ENCODE peak calls at places on chromosome 5, in ten cellular contexts. One of them, this sample, is unnamed.

GRCh38 chr5:33369470-33370134 is 71.2 kb upstream of the TARS1 start:
- DNase-seq in endothelial cell: no peak
- DNase-seq in progenitor cell of endocrine pancreas: no peak
- DNase-seq in WERI-Rb-1: no peak
- DNase-seq in fibroblast of pulmonary artery: peak; percentile 58
- DNase-seq in epithelial cell of esophagus: no peak
- DNase-seq in body of pancreas: no peak
- DNase-seq in lung: no peak
- DNase-seq in adrenal gland: no peak
- DNase-seq in IMR-90: peak; percentile 52
- DNase-seq in this sample: no peak

GRCh38 chr5:149936700-149937091 is 7.9 kb downstream of the PDE6A start:
- DNase-seq in epithelial cell of esophagus: no peak
- DNase-seq in lung: no peak
- DNase-seq in fibroblast of pulmonary artery: peak; percentile 49
- DNase-seq in IMR-90: peak; percentile 71
- DNase-seq in progenitor cell of endocrine pancreas: no peak
- DNase-seq in adrenal gland: no peak
- DNase-seq in endothelial cell: no peak
- DNase-seq in WERI-Rb-1: no peak
- DNase-seq in body of pancreas: no peak
- DNase-seq in this sample: no peak

GRCh38 chr5:81235287-81236072 is 2.4 kb downstream of the CKMT2 start:
- DNase-seq in adrenal gland: peak; percentile 66
- DNase-seq in IMR-90: no peak
- DNase-seq in epithelial cell of esophagus: no peak
- DNase-seq in progenitor cell of endocrine pancreas: no peak
- DNase-seq in lung: no peak
- DNase-seq in WERI-Rb-1: no peak
- DNase-seq in body of pancreas: no peak
- DNase-seq in fibroblast of pulmonary artery: peak; percentile 33
- DNase-seq in endothelial cell: no peak
- DNase-seq in this sample: no peak

GRCh38 chr5:16666861-16667481 is 50.2 kb upstream of the RETREG1 start:
- DNase-seq in epithelial cell of esophagus: peak; percentile 28
- DNase-seq in body of pancreas: peak; percentile 65
- DNase-seq in progenitor cell of endocrine pancreas: no peak
- DNase-seq in fibroblast of pulmonary artery: peak; percentile 47
- DNase-seq in endothelial cell: no peak
- DNase-seq in WERI-Rb-1: peak; percentile 28
- DNase-seq in IMR-90: peak; percentile 15
- DNase-seq in lung: no peak
- DNase-seq in adrenal gland: peak; percentile 17
- DNase-seq in this sample: no peak

GRCh38 chr5:151051066-151051930 is 29.5 kb downstream of the TNIP1 start:
- DNase-seq in endothelial cell: peak; percentile 84
- DNase-seq in adrenal gland: peak; percentile 84
- DNase-seq in fibroblast of pulmonary artery: peak; percentile 88
- DNase-seq in body of pancreas: peak; percentile 86
- DNase-seq in WERI-Rb-1: peak; percentile 83
- DNase-seq in lung: peak; percentile 87
- DNase-seq in IMR-90: peak; percentile 75
- DNase-seq in progenitor cell of endocrine pancreas: peak; percentile 54
- DNase-seq in epithelial cell of esophagus: peak; percentile 69
- DNase-seq in this sample: peak; percentile 51

GRCh38 chr5:124789104-124789605 is 42.7 kb upstream of the ZNF608 start:
- DNase-seq in WERI-Rb-1: no peak
- DNase-seq in endothelial cell: no peak
- DNase-seq in IMR-90: peak; percentile 30
- DNase-seq in epithelial cell of esophagus: peak; percentile 47
- DNase-seq in fibroblast of pulmonary artery: no peak
- DNase-seq in body of pancreas: no peak
- DNase-seq in lung: no peak
- DNase-seq in progenitor cell of endocrine pancreas: no peak
- DNase-seq in adrenal gland: no peak
- DNase-seq in this sample: no peak

GRCh38 chr5:18243846-18244245 is 609.6 kb downstream of the TAF11L14 start:
- DNase-seq in adrenal gland: no peak
- DNase-seq in WERI-Rb-1: no peak
- DNase-seq in fibroblast of pulmonary artery: no peak
- DNase-seq in body of pancreas: no peak
- DNase-seq in epithelial cell of esophagus: peak; percentile 27
- DNase-seq in endothelial cell: no peak
- DNase-seq in lung: no peak
- DNase-seq in IMR-90: no peak
- DNase-seq in progenitor cell of endocrine pancreas: no peak
- DNase-seq in this sample: no peak

GRCh38 chr5:58365791-58366190 is 94.1 kb downstream of the PLK2 start:
- DNase-seq in fibroblast of pulmonary artery: no peak
- DNase-seq in body of pancreas: no peak
- DNase-seq in lung: no peak
- DNase-seq in progenitor cell of endocrine pancreas: no peak
- DNase-seq in WERI-Rb-1: no peak
- DNase-seq in epithelial cell of esophagus: no peak
- DNase-seq in IMR-90: no peak
- DNase-seq in adrenal gland: no peak
- DNase-seq in endothelial cell: no peak
- DNase-seq in this sample: no peak

GRCh38 chr5:159749146-159749545 is 167.1 kb upstream of the ADRA1B start:
- DNase-seq in epithelial cell of esophagus: peak; percentile 29
- DNase-seq in IMR-90: peak; percentile 57
- DNase-seq in WERI-Rb-1: no peak
- DNase-seq in endothelial cell: no peak
- DNase-seq in body of pancreas: no peak
- DNase-seq in progenitor cell of endocrine pancreas: no peak
- DNase-seq in lung: no peak
- DNase-seq in adrenal gland: no peak
- DNase-seq in fibroblast of pulmonary artery: no peak
- DNase-seq in this sample: no peak

GRCh38 chr5:35478856-35479682 is 138.6 kb upstream of the SPEF2 start:
- DNase-seq in endothelial cell: no peak
- DNase-seq in IMR-90: peak; percentile 39
- DNase-seq in WERI-Rb-1: no peak
- DNase-seq in fibroblast of pulmonary artery: peak; percentile 50
- DNase-seq in body of pancreas: no peak
- DNase-seq in lung: no peak
- DNase-seq in adrenal gland: no peak
- DNase-seq in epithelial cell of esophagus: peak; percentile 50
- DNase-seq in progenitor cell of endocrine pancreas: no peak
- DNase-seq in this sample: no peak

GRCh38 chr5:168177831-168178450 is 113.5 kb upstream of the WWC1 start:
- DNase-seq in epithelial cell of esophagus: no peak
- DNase-seq in IMR-90: no peak
- DNase-seq in WERI-Rb-1: peak; percentile 66
- DNase-seq in adrenal gland: no peak
- DNase-seq in endothelial cell: no peak
- DNase-seq in body of pancreas: no peak
- DNase-seq in progenitor cell of endocrine pancreas: no peak
- DNase-seq in fibroblast of pulmonary artery: no peak
- DNase-seq in lung: no peak
- DNase-seq in this sample: no peak

DNA sequence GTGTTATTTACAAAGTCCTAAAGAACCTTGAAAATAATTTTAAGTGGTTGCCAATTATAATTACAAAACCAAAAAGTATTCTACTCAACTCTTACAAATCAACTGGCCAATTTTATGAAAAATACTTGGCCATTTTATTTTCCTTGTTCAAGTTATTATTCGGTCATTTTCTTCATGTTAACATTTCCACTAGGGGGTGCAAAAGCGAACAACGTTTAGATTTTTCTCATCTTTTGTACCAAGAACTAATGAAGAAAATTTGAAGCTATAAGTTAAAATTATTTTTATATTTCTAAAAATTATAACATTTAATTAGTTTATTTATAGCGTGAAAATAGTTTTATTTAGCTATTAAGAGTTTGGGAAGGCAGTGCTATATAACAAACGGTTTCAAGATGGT is 1453.3 kb downstream of the MAT2B start:
- DNase-seq in IMR-90: no peak
- DNase-seq in epithelial cell of esophagus: no peak
- DNase-seq in endothelial cell: no peak
- DNase-seq in progenitor cell of endocrine pancreas: no peak
- DNase-seq in body of pancreas: no peak
- DNase-seq in WERI-Rb-1: no peak
- DNase-seq in adrenal gland: no peak
- DNase-seq in lung: no peak
- DNase-seq in fibroblast of pulmonary artery: no peak
- DNase-seq in this sample: no peak
- TF ChIP-seq CTCF in IMR-90: no peak
- TF ChIP-seq CTCF in epithelial cell of esophagus: no peak
- TF ChIP-seq CTCF in endothelial cell: peak; percentile 40
- TF ChIP-seq CTCF in progenitor cell of endocrine pancreas: peak; percentile 18
- TF ChIP-seq CTCF in body of pancreas: no peak
- TF ChIP-seq CTCF in WERI-Rb-1: no peak
- TF ChIP-seq CTCF in adrenal gland: no peak
- TF ChIP-seq CTCF in lung: no peak
- TF ChIP-seq CTCF in fibroblast of pulmonary artery: no peak
- TF ChIP-seq CTCF in this sample: no peak

GRCh38 chr5:96434201-96434645 is 1.2 kb upstream of the PCSK1 start:
- DNase-seq in body of pancreas: peak; percentile 65
- DNase-seq in WERI-Rb-1: no peak
- DNase-seq in lung: peak; percentile 37
- DNase-seq in adrenal gland: peak; percentile 80
- DNase-seq in fibroblast of pulmonary artery: peak; percentile 87
- DNase-seq in progenitor cell of endocrine pancreas: peak; percentile 74
- DNase-seq in endothelial cell: peak; percentile 82
- DNase-seq in IMR-90: peak; percentile 74
- DNase-seq in epithelial cell of esophagus: peak; percentile 67
- DNase-seq in this sample: peak; percentile 12

GRCh38 chr5:96440185-96440538 is 7.1 kb upstream of the PCSK1 start:
- DNase-seq in lung: no peak
- DNase-seq in fibroblast of pulmonary artery: no peak
- DNase-seq in body of pancreas: no peak
- DNase-seq in endothelial cell: no peak
- DNase-seq in epithelial cell of esophagus: no peak
- DNase-seq in progenitor cell of endocrine pancreas: no peak
- DNase-seq in adrenal gland: no peak
- DNase-seq in WERI-Rb-1: no peak
- DNase-seq in IMR-90: no peak
- DNase-seq in this sample: no peak

DNA sequence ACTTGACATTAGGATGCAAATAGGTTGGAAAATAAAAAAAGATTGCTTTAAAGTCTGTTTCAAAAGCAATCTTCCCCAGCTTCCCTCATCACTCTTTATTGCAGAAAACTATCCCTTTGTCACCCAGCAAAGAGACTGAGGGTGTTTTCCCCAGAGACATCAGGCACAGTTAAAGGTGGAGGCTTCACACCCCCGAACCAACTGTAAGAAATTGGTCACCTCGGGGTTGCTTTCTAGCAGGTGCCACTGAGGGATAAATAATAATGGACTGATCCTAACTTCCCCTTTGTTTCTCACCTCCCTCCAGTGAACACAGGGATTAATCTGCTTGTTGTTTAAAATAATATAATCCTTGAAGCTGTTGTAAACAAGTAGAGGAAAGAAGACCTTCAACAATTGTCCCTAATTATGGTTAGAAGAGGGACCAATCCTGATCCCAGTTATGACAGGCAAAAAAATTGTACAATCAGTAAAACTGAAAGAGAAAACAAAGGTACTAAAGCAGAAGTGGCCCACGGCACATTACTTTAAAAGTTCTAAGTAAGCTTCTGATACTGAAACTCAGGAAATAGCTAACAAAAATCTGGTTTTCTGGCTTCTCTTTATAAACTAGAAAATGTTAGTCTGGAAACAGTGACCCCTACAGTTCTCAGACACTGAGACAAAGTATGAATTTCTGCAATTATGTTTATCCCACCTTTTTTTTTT is 6.6 kb upstream of the PCSK1 start:
- DNase-seq in progenitor cell of endocrine pancreas: no peak
- DNase-seq in IMR-90: no peak
- DNase-seq in lung: no peak
- DNase-seq in body of pancreas: no peak
- DNase-seq in endothelial cell: no peak
- DNase-seq in fibroblast of pulmonary artery: peak; percentile 18
- DNase-seq in WERI-Rb-1: no peak
- DNase-seq in adrenal gland: no peak
- DNase-seq in epithelial cell of esophagus: no peak
- DNase-seq in this sample: no peak
- TF ChIP-seq CTCF in progenitor cell of endocrine pancreas: no peak
- TF ChIP-seq CTCF in IMR-90: peak; percentile 20
- TF ChIP-seq CTCF in lung: no peak
- TF ChIP-seq CTCF in body of pancreas: no peak
- TF ChIP-seq CTCF in endothelial cell: peak; percentile 37
- TF ChIP-seq CTCF in fibroblast of pulmonary artery: peak; percentile 29
- TF ChIP-seq CTCF in WERI-Rb-1: no peak
- TF ChIP-seq CTCF in adrenal gland: peak; percentile 7
- TF ChIP-seq CTCF in epithelial cell of esophagus: no peak
- TF ChIP-seq CTCF in this sample: no peak

GRCh38 chr5:118891252-118891651 is 97.1 kb downstream of the DTWD2 start:
- DNase-seq in fibroblast of pulmonary artery: no peak
- DNase-seq in epithelial cell of esophagus: no peak
- DNase-seq in lung: no peak
- DNase-seq in progenitor cell of endocrine pancreas: no peak
- DNase-seq in IMR-90: no peak
- DNase-seq in body of pancreas: no peak
- DNase-seq in WERI-Rb-1: no peak
- DNase-seq in endothelial cell: no peak
- DNase-seq in adrenal gland: no peak
- DNase-seq in this sample: no peak
- TF ChIP-seq CTCF in fibroblast of pulmonary artery: no peak
- TF ChIP-seq CTCF in epithelial cell of esophagus: no peak
- TF ChIP-seq CTCF in lung: no peak
- TF ChIP-seq CTCF in progenitor cell of endocrine pancreas: no peak
- TF ChIP-seq CTCF in IMR-90: no peak
- TF ChIP-seq CTCF in body of pancreas: no peak
- TF ChIP-seq CTCF in WERI-Rb-1: no peak
- TF ChIP-seq CTCF in endothelial cell: no peak
- TF ChIP-seq CTCF in adrenal gland: no peak
- TF ChIP-seq CTCF in this sample: no peak

GRCh38 chr5:142571921-142572320 is 114.0 kb downstream of the FGF1 start:
- DNase-seq in IMR-90: no peak
- DNase-seq in endothelial cell: no peak
- DNase-seq in lung: no peak
- DNase-seq in progenitor cell of endocrine pancreas: no peak
- DNase-seq in epithelial cell of esophagus: no peak
- DNase-seq in body of pancreas: no peak
- DNase-seq in fibroblast of pulmonary artery: no peak
- DNase-seq in adrenal gland: no peak
- DNase-seq in WERI-Rb-1: no peak
- DNase-seq in this sample: no peak

GRCh38 chr5:142568271-142568995 is 117.5 kb downstream of the FGF1 start:
- DNase-seq in endothelial cell: no peak
- DNase-seq in lung: no peak
- DNase-seq in progenitor cell of endocrine pancreas: no peak
- DNase-seq in IMR-90: peak; percentile 90
- DNase-seq in body of pancreas: no peak
- DNase-seq in epithelial cell of esophagus: no peak
- DNase-seq in WERI-Rb-1: no peak
- DNase-seq in fibroblast of pulmonary artery: peak; percentile 76
- DNase-seq in adrenal gland: peak; percentile 61
- DNase-seq in this sample: no peak

GRCh38 chr5:142569905-142570304 is 116.0 kb downstream of the FGF1 start:
- DNase-seq in epithelial cell of esophagus: no peak
- DNase-seq in fibroblast of pulmonary artery: no peak
- DNase-seq in progenitor cell of endocrine pancreas: no peak
- DNase-seq in body of pancreas: no peak
- DNase-seq in lung: no peak
- DNase-seq in WERI-Rb-1: no peak
- DNase-seq in endothelial cell: no peak
- DNase-seq in IMR-90: no peak
- DNase-seq in adrenal gland: no peak
- DNase-seq in this sample: peak; percentile 32

GRCh38 chr5:142568996-142569335 is 116.9 kb downstream of the FGF1 start:
- DNase-seq in lung: no peak
- DNase-seq in WERI-Rb-1: no peak
- DNase-seq in endothelial cell: no peak
- DNase-seq in fibroblast of pulmonary artery: no peak
- DNase-seq in body of pancreas: no peak
- DNase-seq in progenitor cell of endocrine pancreas: no peak
- DNase-seq in adrenal gland: no peak
- DNase-seq in epithelial cell of esophagus: peak; percentile 64
- DNase-seq in IMR-90: no peak
- DNase-seq in this sample: no peak

GRCh38 chr5:142571351-142571750 is 114.5 kb downstream of the FGF1 start:
- DNase-seq in fibroblast of pulmonary artery: no peak
- DNase-seq in IMR-90: no peak
- DNase-seq in body of pancreas: no peak
- DNase-seq in WERI-Rb-1: peak; percentile 13
- DNase-seq in progenitor cell of endocrine pancreas: no peak
- DNase-seq in adrenal gland: no peak
- DNase-seq in epithelial cell of esophagus: no peak
- DNase-seq in endothelial cell: no peak
- DNase-seq in lung: no peak
- DNase-seq in this sample: no peak
- TF ChIP-seq CTCF in fibroblast of pulmonary artery: no peak
- TF ChIP-seq CTCF in IMR-90: no peak
- TF ChIP-seq CTCF in body of pancreas: no peak
- TF ChIP-seq CTCF in WERI-Rb-1: no peak
- TF ChIP-seq CTCF in progenitor cell of endocrine pancreas: no peak
- TF ChIP-seq CTCF in adrenal gland: no peak
- TF ChIP-seq CTCF in epithelial cell of esophagus: no peak
- TF ChIP-seq CTCF in endothelial cell: no peak
- TF ChIP-seq CTCF in lung: no peak
- TF ChIP-seq CTCF in this sample: no peak